ENCODE peak calls at places on chromosomes 16 and 17, in four cellular contexts. M is amygdala, W is AG20443, S is Caki2. N is an unnamed sample.

GRCh38 chr17:336110-337021 is 16.2 kb downstream of the RPH3AL start:
- DNase-seq in S (no peak), W (peak; percentile 50), M (no peak), N (peak; percentile 61)

GRCh38 chr16:63447121-63447520 is 1410.9 kb upstream of the CDH8 start:
- DNase-seq in M (no peak), S (no peak), W (no peak), N (no peak)

GRCh38 chr17:34580685-34581445 is 1.5 kb downstream of the TMEM132E start:
- DNase-seq in M (peak; percentile 27), S (no peak), W (no peak), N (no peak)

GRCh38 chr16:13429411-13429810 is 490.5 kb upstream of the ERCC4 start:
- DNase-seq in M (no peak), W (no peak), S (no peak), N (no peak)

GRCh38 chr17:78535285-78536197 is 41.7 kb downstream of the DNAH17 start:
- DNase-seq in M (no peak), W (no peak), S (no peak), N (no peak)

GRCh38 chr16:4298761-4299522 is 16.9 kb upstream of the GLIS2 start:
- DNase-seq in M (no peak), S (peak; percentile 88), W (peak; percentile 97), N (no peak)

GRCh38 chr17:17801800-17802481 is 34.8 kb downstream of the SREBF1 start:
- DNase-seq in W (no peak), M (peak; percentile 11), S (no peak), N (no peak)

GRCh38 chr17:70414275-70414674 is 244.9 kb downstream of the KCNJ2 start:
- DNase-seq in W (no peak), M (no peak), S (no peak), N (no peak)

GRCh38 chr16:674214-674881 is 1.1 kb upstream of the RHBDL1 start:
- DNase-seq in M (no peak), S (no peak), W (no peak), N (no peak)

GRCh38 chr17:27539152-27539551 is 82.9 kb downstream of the KSR1 start:
- DNase-seq in M (no peak), W (no peak), S (no peak), N (no peak)

GRCh38 chr17:4850236-4850635 is 17.1 kb downstream of the MINK1 start:
- DNase-seq in M (no peak), S (no peak), W (no peak), N (no peak)

GRCh38 chr16:2156025-2156848 is 655 bp downstream of the TRAF7 start:
- DNase-seq in S (no peak), W (peak; percentile 40), M (no peak), N (no peak)